ENCODE peak calls at places on chromosomes 13 and 19, in eight cellular contexts. P, Q, S, Z, B, L, A and T are unnamed samples.

GRCh38 chr13:96279904-96280303 is 190.0 kb downstream of the HS6ST3 start:
- DNase-seq in S (no peak), P (no peak), B (no peak), Z (no peak), L (no peak), A (no peak), Q (no peak), T (no peak)

GRCh38 chr13:102983496-102983895 is 82.7 kb downstream of the SLC10A2 start:
- DNase-seq in Q (no peak), Z (no peak), P (no peak), S (no peak), B (no peak), A (no peak), L (no peak), T (no peak)

GRCh38 chr13:54301085-54301484 is 1272.5 kb downstream of the OLFM4 start:
- DNase-seq in L (no peak), B (no peak), P (no peak), Q (peak; percentile 39), A (no peak), Z (no peak), S (no peak), T (no peak)

GRCh38 chr13:48731957-48732569 is 78.3 kb downstream of the CYSLTR2 start:
- DNase-seq in Q (peak; percentile 82), L (peak; percentile 57), A (no peak), Z (peak; percentile 43), P (no peak), S (no peak), B (no peak), T (no peak)

GRCh38 chr19:56170261-56170660 is 5.5 kb upstream of the GALP start:
- DNase-seq in L (no peak), B (peak; percentile 39), A (no peak), Z (peak; percentile 87), S (no peak), P (no peak), Q (no peak), T (no peak)

GRCh38 chr13:57633141-57633949 is 1.8 kb downstream of the PCDH17 start:
- DNase-seq in B (no peak), S (no peak), Z (peak; percentile 33), P (no peak), A (peak; percentile 74), L (peak; percentile 13), Q (peak; percentile 88), T (peak; percentile 56)

GRCh38 chr13:23467048-23467931 is 33.8 kb upstream of the SACS start:
- DNase-seq in B (no peak), Q (no peak), Z (no peak), A (no peak), P (no peak), S (no peak), L (no peak), T (no peak)

GRCh38 chr19:17097593-17098126 is 22.1 kb downstream of the MYO9B start:
- DNase-seq in A (no peak), S (no peak), Q (no peak), Z (peak; percentile 57), L (no peak), B (no peak), P (no peak), T (no peak)

GRCh38 chr19:49835562-49835961 is 15.4 kb upstream of the PTOV1 start:
- DNase-seq in Q (no peak), S (no peak), P (no peak), L (no peak), B (no peak), Z (no peak), A (no peak), T (no peak)

GRCh38 chr19:20044663-20045062 is 5.4 kb upstream of the ZNF682 start:
- DNase-seq in Q (no peak), P (no peak), L (no peak), B (no peak), S (no peak), A (no peak), Z (no peak), T (no peak)

GRCh38 chr13:45820106-45820838 is 31.3 kb downstream of the SIAH3 start:
- DNase-seq in S (no peak), Q (no peak), P (no peak), Z (no peak), A (no peak), L (no peak), B (no peak), T (no peak)

GRCh38 chr19:415292-415691 is 6.3 kb upstream of the C2CD4C start:
- DNase-seq in P (no peak), Z (no peak), B (no peak), A (no peak), S (no peak), L (no peak), Q (no peak), T (no peak)

GRCh38 chr19:38551450-38551813 is 66.3 kb downstream of the MAP4K1 start:
- DNase-seq in B (no peak), Q (no peak), Z (no peak), S (peak; percentile 52), P (no peak), L (no peak), A (no peak), T (no peak)

GRCh38 chr19:4776436-4777205 is 14.9 kb upstream of the FEM1A start:
- DNase-seq in Q (peak; percentile 83), S (no peak), A (no peak), P (no peak), L (no peak), B (no peak), Z (no peak), T (no peak)

GRCh38 chr13:38636756-38637155 is 50.1 kb upstream of the FREM2 start:
- DNase-seq in Q (peak; percentile 21), Z (peak; percentile 39), A (no peak), L (peak; percentile 11), P (no peak), S (no peak), B (no peak), T (no peak)

GRCh38 chr13:41458939-41459753 is 1.8 kb downstream of the RGCC start:
- DNase-seq in P (peak; percentile 20), Z (peak; percentile 67), Q (peak; percentile 70), A (peak; percentile 65), L (peak; percentile 65), B (no peak), S (no peak), T (no peak)

GRCh38 chr19:35963514-35963913 is 27.3 kb downstream of the LRFN3 start:
- DNase-seq in Q (peak; percentile 92), B (no peak), L (no peak), P (no peak), Z (no peak), A (no peak), S (no peak), T (no peak)

GRCh38 chr13:44903596-44903995 is 85.7 kb downstream of the NUFIP1 start:
- DNase-seq in B (no peak), A (peak; percentile 93), S (no peak), P (no peak), L (peak; percentile 70), Q (no peak), Z (peak; percentile 40), T (peak; percentile 91)

GRCh38 chr19:10764340-10764894 is 46.5 kb downstream of the DNM2 start:
- DNase-seq in A (no peak), L (peak; percentile 89), P (no peak), B (no peak), Z (no peak), S (no peak), Q (no peak), T (no peak)

GRCh38 chr13:23876265-23876664 is 12.9 kb downstream of the MIPEP start:
- DNase-seq in P (no peak), L (peak; percentile 24), Q (peak; percentile 46), A (no peak), Z (no peak), S (no peak), B (no peak), T (no peak)

GRCh38 chr13:21483748-21484147 is 24.6 kb upstream of the ZDHHC20 start:
- DNase-seq in Z (no peak), S (no peak), L (no peak), P (no peak), B (no peak), Q (no peak), A (no peak), T (no peak)

GRCh38 chr13:43389573-43389972 is 366.2 kb downstream of the DNAJC15 start:
- DNase-seq in Z (no peak), Q (no peak), B (no peak), P (no peak), A (no peak), L (no peak), S (no peak), T (no peak)

GRCh38 chr19:5850743-5851293 is 431 bp downstream of the FUT3 start:
- DNase-seq in Z (peak; percentile 89), B (no peak), L (peak; percentile 66), A (peak; percentile 87), P (no peak), S (no peak), Q (no peak), T (no peak)
- TF ChIP-seq POLR2AphosphoS5 in Z (no peak), B (no peak), L (peak; percentile 3), A (peak; percentile 51), P (no peak), S (no peak), Q (no peak), T (no peak)

DNA sequence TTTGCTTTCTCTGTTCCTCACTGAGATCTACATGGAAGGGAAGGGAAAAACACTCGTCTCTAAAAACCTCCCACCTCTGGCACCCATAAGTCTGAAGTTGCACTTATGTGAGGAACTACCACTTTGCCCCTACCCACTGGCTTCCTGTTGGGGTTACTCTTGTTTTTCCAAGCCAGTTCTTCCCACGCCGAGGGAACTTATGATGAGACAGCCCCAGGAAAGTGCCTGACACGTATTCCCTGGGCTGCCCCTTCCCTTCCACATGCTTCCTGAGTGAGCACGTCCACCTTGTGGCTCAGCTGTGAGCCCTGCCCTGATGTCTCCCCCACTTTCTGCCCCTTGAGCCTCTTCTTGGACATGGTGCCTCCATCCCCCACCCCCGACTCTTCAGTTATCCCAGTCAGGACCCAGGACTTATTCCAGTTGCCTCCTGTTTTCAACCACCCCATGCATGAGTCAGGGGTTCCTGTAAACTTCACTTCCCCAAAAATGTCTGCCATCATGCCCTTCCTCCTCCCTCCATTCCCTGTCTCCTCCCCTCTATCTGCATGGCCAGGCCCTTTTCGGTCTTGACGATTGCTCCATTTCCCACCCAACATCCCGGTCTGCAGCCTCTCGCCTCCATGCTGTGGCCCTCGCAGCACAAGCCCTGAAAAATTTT is 5.1 kb upstream of the SIGLEC7 start:
- DNase-seq in A (peak; percentile 60), S (no peak), B (no peak), P (no peak), Q (no peak), Z (peak; percentile 60), L (no peak), T (no peak)
- TF ChIP-seq POLR2AphosphoS5 in A (no peak), S (no peak), B (no peak), P (no peak), Q (peak; percentile 33), Z (peak; percentile 51), L (no peak), T (no peak)

GRCh38 chr13:110640591-110641029 is 25.3 kb downstream of the NAXD start:
- DNase-seq in Q (no peak), B (no peak), Z (no peak), A (peak; percentile 83), S (no peak), P (no peak), L (no peak), T (no peak)
- TF ChIP-seq POLR2AphosphoS5 in Q (no peak), B (no peak), Z (no peak), A (no peak), S (peak; percentile 15), P (no peak), L (no peak), T (no peak)

DNA sequence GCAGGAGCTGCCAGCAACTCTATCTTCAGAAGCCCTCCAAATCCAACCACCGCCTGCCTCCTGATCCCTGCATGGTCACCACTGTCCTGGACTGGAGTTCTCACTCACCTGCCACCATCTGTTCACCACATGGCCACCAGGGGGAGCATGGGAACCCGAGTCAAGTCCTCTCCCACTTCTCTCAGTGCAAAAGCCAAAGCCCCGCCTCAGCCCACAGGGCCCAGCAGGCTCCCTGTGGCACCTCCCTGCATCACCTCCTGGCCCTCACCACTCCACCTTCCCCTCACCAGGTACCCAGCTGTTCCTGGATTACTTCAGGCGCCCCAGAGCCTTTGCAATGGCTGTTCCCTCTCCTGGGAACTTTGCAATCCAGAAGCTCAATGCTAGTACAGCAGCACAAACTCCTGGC is 5.3 kb downstream of the DHPS start:
- DNase-seq in L (peak; percentile 86), S (no peak), B (peak; percentile 47), P (peak; percentile 69), Z (peak; percentile 80), A (peak; percentile 89), Q (peak; percentile 96), T (peak; percentile 91)
- TF ChIP-seq POLR2AphosphoS5 in L (no peak), S (peak; percentile 55), B (no peak), P (peak; percentile 34), Z (no peak), A (no peak), Q (no peak), T (no peak)